ENCODE peak calls at places on chromosomes 13 and 19, in four cellular contexts. D is upper lobe of right lung, J is brain microvascular endothelial cell, Z is RWPE1. C is an unnamed sample.

GRCh38 chr19:6440905-6441304 is 7.3 kb upstream of the SLC25A41 start:
- DNase-seq in Z (no peak), D (no peak), J (no peak), C (no peak)

GRCh38 chr19:48466571-48467325 is 2.4 kb upstream of the CYTH2 start:
- DNase-seq in Z (no peak), D (no peak), J (peak), C (no peak)

GRCh38 chr13:44523176-44524017 is 52.7 kb downstream of the TSC22D1 start:
- DNase-seq in D (no peak), Z (peak), J (peak), C (no peak)

GRCh38 chr13:35256459-35257148 is 219.9 kb downstream of the MAB21L1 start:
- DNase-seq in D (peak), Z (no peak), J (no peak), C (no peak)

GRCh38 chr13:99374169-99374991 is 67.2 kb upstream of the GPR183 start:
- DNase-seq in D (no peak), Z (no peak), J (no peak), C (no peak)

GRCh38 chr13:30441304-30441703 is 19.0 kb downstream of the UBE2L5 start:
- DNase-seq in J (no peak), D (no peak), Z (no peak), C (no peak)

GRCh38 chr19:55091955-55092354 is 16.3 kb downstream of the EPS8L1 start:
- DNase-seq in J (no peak), Z (no peak), D (no peak), C (no peak)

GRCh38 chr13:33918199-33918932 is 100.4 kb downstream of the RFC3 start:
- DNase-seq in Z (peak), D (no peak), J (peak), C (no peak)

GRCh38 chr19:991932-992669 is 8.0 kb downstream of the WDR18 start:
- DNase-seq in Z (no peak), D (no peak), J (no peak), C (no peak)

GRCh38 chr13:79459906-79460305 is 21.0 kb upstream of the NDFIP2 start:
- DNase-seq in D (no peak), Z (no peak), J (no peak), C (no peak)

C was measured in CD8-positive, alpha-beta T cell.